ENCODE peak calls at places on chromosome 20, in six cellular contexts. One of them, this sample, is unnamed.

GRCh38 chr20:52379723-52380336 is 188.3 kb upstream of the ZFP64 start:
- DNase-seq in GM23338: peak
- DNase-seq in HepG2: peak
- DNase-seq in WTC11: peak
- DNase-seq in GM12878: no peak
- DNase-seq in H1: no peak
- DNase-seq in this sample: peak

GRCh38 chr20:51303731-51304670 is 238.5 kb downstream of the NFATC2 start:
- DNase-seq in GM23338: no peak
- DNase-seq in HepG2: no peak
- DNase-seq in WTC11: no peak
- DNase-seq in GM12878: no peak
- DNase-seq in H1: no peak
- DNase-seq in this sample: no peak

GRCh38 chr20:38139919-38140753 is 24.9 kb downstream of the TGM2 start:
- DNase-seq in GM23338: no peak
- DNase-seq in HepG2: no peak
- DNase-seq in WTC11: no peak
- DNase-seq in GM12878: no peak
- DNase-seq in H1: no peak
- DNase-seq in this sample: no peak

GRCh38 chr20:5827861-5828260 is 77.7 kb downstream of the SHLD1 start:
- DNase-seq in GM23338: no peak
- DNase-seq in HepG2: no peak
- DNase-seq in WTC11: no peak
- DNase-seq in GM12878: no peak
- DNase-seq in H1: no peak
- DNase-seq in this sample: no peak

GRCh38 chr20:51017313-51017712 is 5.6 kb downstream of the KCNG1 start:
- DNase-seq in GM23338: no peak
- DNase-seq in HepG2: no peak
- DNase-seq in WTC11: no peak
- DNase-seq in GM12878: no peak
- DNase-seq in H1: no peak
- DNase-seq in this sample: no peak

GRCh38 chr20:7856756-7857155 is 83.5 kb downstream of the HAO1 start:
- DNase-seq in GM23338: no peak
- DNase-seq in HepG2: no peak
- DNase-seq in WTC11: no peak
- DNase-seq in GM12878: no peak
- DNase-seq in H1: no peak
- DNase-seq in this sample: no peak

GRCh38 chr20:53842301-53843099 is 227.9 kb downstream of the BCAS1 start:
- DNase-seq in GM23338: no peak
- DNase-seq in HepG2: no peak
- DNase-seq in WTC11: no peak
- DNase-seq in GM12878: peak
- DNase-seq in H1: no peak
- DNase-seq in this sample: no peak

GRCh38 chr20:63624486-63624885 is 2.4 kb downstream of the GMEB2 start:
- DNase-seq in GM23338: peak
- DNase-seq in HepG2: peak
- DNase-seq in WTC11: no peak
- DNase-seq in GM12878: no peak
- DNase-seq in H1: no peak
- DNase-seq in this sample: peak

GRCh38 chr20:24382330-24382729 is 87.1 kb upstream of the SYNDIG1 start:
- DNase-seq in GM23338: no peak
- DNase-seq in HepG2: no peak
- DNase-seq in WTC11: no peak
- DNase-seq in GM12878: no peak
- DNase-seq in H1: no peak
- DNase-seq in this sample: no peak

GRCh38 chr20:58649288-58650180 is 1.5 kb upstream of the STX16 start:
- DNase-seq in GM23338: peak
- DNase-seq in HepG2: no peak
- DNase-seq in WTC11: peak
- DNase-seq in GM12878: no peak
- DNase-seq in H1: no peak
- DNase-seq in this sample: no peak

GRCh38 chr20:38581013-38581412 is at the start of gene ADIG:
- DNase-seq in GM23338: no peak
- DNase-seq in HepG2: peak
- DNase-seq in WTC11: no peak
- DNase-seq in GM12878: no peak
- DNase-seq in H1: no peak
- DNase-seq in this sample: no peak

GRCh38 chr20:17795449-17796095 is 95.8 kb downstream of the BANF2 start:
- DNase-seq in GM23338: no peak
- DNase-seq in HepG2: no peak
- DNase-seq in WTC11: no peak
- DNase-seq in GM12878: no peak
- DNase-seq in H1: no peak
- DNase-seq in this sample: no peak

GRCh38 chr20:31849306-31849930 is 4.0 kb upstream of the FOXS1 start:
- DNase-seq in GM23338: peak
- DNase-seq in HepG2: no peak
- DNase-seq in WTC11: no peak
- DNase-seq in GM12878: no peak
- DNase-seq in H1: no peak
- DNase-seq in this sample: no peak

GRCh38 chr20:62710886-62711702 is 2.5 kb downstream of the NTSR1 start:
- DNase-seq in GM23338: no peak
- DNase-seq in HepG2: no peak
- DNase-seq in WTC11: no peak
- DNase-seq in GM12878: no peak
- DNase-seq in H1: no peak
- DNase-seq in this sample: peak

GRCh38 chr20:1853472-1853871 is 41.7 kb upstream of the SIRPA start:
- DNase-seq in GM23338: no peak
- DNase-seq in HepG2: no peak
- DNase-seq in WTC11: no peak
- DNase-seq in GM12878: no peak
- DNase-seq in H1: no peak
- DNase-seq in this sample: no peak
- TF ChIP-seq CREB1 in GM23338: no peak
- TF ChIP-seq CREB1 in HepG2: no peak
- TF ChIP-seq CREB1 in WTC11: no peak
- TF ChIP-seq CREB1 in GM12878: no peak
- TF ChIP-seq CREB1 in H1: no peak
- TF ChIP-seq CREB1 in this sample: no peak

GRCh38 chr20:21767200-21767738 is 61.8 kb downstream of the PAX1 start:
- DNase-seq in GM23338: no peak
- DNase-seq in HepG2: no peak
- DNase-seq in WTC11: no peak
- DNase-seq in GM12878: no peak
- DNase-seq in H1: no peak
- DNase-seq in this sample: no peak

GRCh38 chr20:21767739-21768223 is 62.3 kb downstream of the PAX1 start:
- DNase-seq in GM23338: peak
- DNase-seq in HepG2: peak
- DNase-seq in WTC11: peak
- DNase-seq in GM12878: no peak
- DNase-seq in H1: peak
- DNase-seq in this sample: peak
- TF ChIP-seq CREB1 in GM23338: peak
- TF ChIP-seq CREB1 in HepG2: no peak
- TF ChIP-seq CREB1 in WTC11: no peak
- TF ChIP-seq CREB1 in GM12878: no peak
- TF ChIP-seq CREB1 in H1: no peak
- TF ChIP-seq CREB1 in this sample: no peak

GRCh38 chr20:57203986-57204385 is 62.5 kb downstream of the BMP7 start:
- DNase-seq in GM23338: no peak
- DNase-seq in HepG2: no peak
- DNase-seq in WTC11: no peak
- DNase-seq in GM12878: no peak
- DNase-seq in H1: no peak
- DNase-seq in this sample: no peak

GRCh38 chr20:57208198-57208597 is 58.2 kb downstream of the BMP7 start:
- DNase-seq in GM23338: no peak
- DNase-seq in HepG2: no peak
- DNase-seq in WTC11: no peak
- DNase-seq in GM12878: no peak
- DNase-seq in H1: no peak
- DNase-seq in this sample: no peak

GRCh38 chr20:57203204-57203603 is 63.2 kb downstream of the BMP7 start:
- DNase-seq in GM23338: no peak
- DNase-seq in HepG2: no peak
- DNase-seq in WTC11: no peak
- DNase-seq in GM12878: no peak
- DNase-seq in H1: no peak
- DNase-seq in this sample: no peak

GRCh38 chr20:57207251-57207650 is 59.2 kb downstream of the BMP7 start:
- DNase-seq in GM23338: no peak
- DNase-seq in HepG2: no peak
- DNase-seq in WTC11: no peak
- DNase-seq in GM12878: no peak
- DNase-seq in H1: no peak
- DNase-seq in this sample: no peak

GRCh38 chr20:57205625-57206219 is 60.7 kb downstream of the BMP7 start:
- DNase-seq in GM23338: no peak
- DNase-seq in HepG2: no peak
- DNase-seq in WTC11: no peak
- DNase-seq in GM12878: no peak
- DNase-seq in H1: no peak
- DNase-seq in this sample: no peak
- TF ChIP-seq CREB1 in GM23338: no peak
- TF ChIP-seq CREB1 in HepG2: no peak
- TF ChIP-seq CREB1 in WTC11: no peak
- TF ChIP-seq CREB1 in GM12878: no peak
- TF ChIP-seq CREB1 in H1: no peak
- TF ChIP-seq CREB1 in this sample: no peak

DNA sequence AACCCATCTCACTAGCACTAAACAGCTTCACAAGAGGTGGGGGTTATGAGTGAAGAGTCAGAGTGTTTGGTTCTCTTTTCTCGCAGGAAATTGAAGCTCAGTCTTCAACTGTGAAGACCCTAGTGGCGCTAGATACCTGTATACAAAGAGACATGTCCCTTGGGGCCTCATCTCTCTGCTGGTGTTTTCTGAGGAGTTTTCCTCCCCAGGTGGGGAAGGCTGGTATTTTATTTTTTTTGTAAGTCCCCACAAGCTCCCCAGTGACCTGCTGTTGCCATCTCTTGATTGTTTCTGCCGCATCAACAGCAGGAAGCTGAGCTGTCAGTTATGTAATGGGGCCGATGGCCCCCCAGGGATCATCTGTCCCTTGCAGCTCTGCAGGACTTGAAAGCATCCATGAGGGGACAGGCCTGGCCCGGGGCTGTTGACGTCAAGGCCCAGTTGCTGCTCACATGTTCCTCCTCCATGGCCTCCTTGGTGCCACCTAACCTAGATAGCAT is 23.1 kb downstream of the STK35 start:
- DNase-seq in GM23338: no peak
- DNase-seq in HepG2: no peak
- DNase-seq in WTC11: no peak
- DNase-seq in GM12878: no peak
- DNase-seq in H1: no peak
- DNase-seq in this sample: no peak
- TF ChIP-seq CREB1 in GM23338: no peak
- TF ChIP-seq CREB1 in HepG2: no peak
- TF ChIP-seq CREB1 in WTC11: no peak
- TF ChIP-seq CREB1 in GM12878: no peak
- TF ChIP-seq CREB1 in H1: no peak
- TF ChIP-seq CREB1 in this sample: no peak

GRCh38 chr20:43392561-43392960 is 65.1 kb upstream of the SRSF6 start:
- DNase-seq in GM23338: no peak
- DNase-seq in HepG2: no peak
- DNase-seq in WTC11: no peak
- DNase-seq in GM12878: no peak
- DNase-seq in H1: no peak
- DNase-seq in this sample: no peak
- TF ChIP-seq CREB1 in GM23338: no peak
- TF ChIP-seq CREB1 in HepG2: no peak
- TF ChIP-seq CREB1 in WTC11: no peak
- TF ChIP-seq CREB1 in GM12878: no peak
- TF ChIP-seq CREB1 in H1: no peak
- TF ChIP-seq CREB1 in this sample: no peak

GRCh38 chr20:49179368-49180277 is 8.5 kb downstream of the STAU1 start:
- DNase-seq in GM23338: no peak
- DNase-seq in HepG2: peak
- DNase-seq in WTC11: no peak
- DNase-seq in GM12878: no peak
- DNase-seq in H1: no peak
- DNase-seq in this sample: no peak
- TF ChIP-seq CREB1 in GM23338: no peak
- TF ChIP-seq CREB1 in HepG2: peak
- TF ChIP-seq CREB1 in WTC11: no peak
- TF ChIP-seq CREB1 in GM12878: no peak
- TF ChIP-seq CREB1 in H1: no peak
- TF ChIP-seq CREB1 in this sample: no peak

GRCh38 chr20:33709398-33709797 is 10.7 kb downstream of the PXMP4 start:
- DNase-seq in GM23338: peak
- DNase-seq in HepG2: no peak
- DNase-seq in WTC11: no peak
- DNase-seq in GM12878: no peak
- DNase-seq in H1: no peak
- DNase-seq in this sample: peak

GRCh38 chr20:33710681-33711445 is 9.2 kb downstream of the PXMP4 start:
- DNase-seq in GM23338: no peak
- DNase-seq in HepG2: peak
- DNase-seq in WTC11: no peak
- DNase-seq in GM12878: no peak
- DNase-seq in H1: no peak
- DNase-seq in this sample: no peak

GRCh38 chr20:33704197-33704924 is 15.7 kb downstream of the PXMP4 start:
- DNase-seq in GM23338: no peak
- DNase-seq in HepG2: no peak
- DNase-seq in WTC11: no peak
- DNase-seq in GM12878: no peak
- DNase-seq in H1: no peak
- DNase-seq in this sample: no peak

GRCh38 chr20:33709905-33710541 is 10.1 kb downstream of the PXMP4 start:
- DNase-seq in GM23338: peak
- DNase-seq in HepG2: no peak
- DNase-seq in WTC11: peak
- DNase-seq in GM12878: no peak
- DNase-seq in H1: peak
- DNase-seq in this sample: peak

GRCh38 chr20:33707668-33708067 is 12.4 kb downstream of the PXMP4 start:
- DNase-seq in GM23338: no peak
- DNase-seq in HepG2: no peak
- DNase-seq in WTC11: no peak
- DNase-seq in GM12878: no peak
- DNase-seq in H1: no peak
- DNase-seq in this sample: no peak
- TF ChIP-seq CREB1 in GM23338: no peak
- TF ChIP-seq CREB1 in HepG2: no peak
- TF ChIP-seq CREB1 in WTC11: no peak
- TF ChIP-seq CREB1 in GM12878: no peak
- TF ChIP-seq CREB1 in H1: no peak
- TF ChIP-seq CREB1 in this sample: no peak

This sample was measured in K562.